ENCODE peak calls at places on chromosomes 16 and 17, in five cellular contexts. P is transverse colon, T is NCI-H1436, C is cardiac septum, Z is sciatic nerve. M is an unnamed sample.

GRCh38 chr16:86392751-86393150 is 117.6 kb upstream of the FOXF1 start:
- DNase-seq in C (no peak), P (no peak), Z (no peak), T (no peak), M (no peak)

GRCh38 chr16:75298252-75298651 is 46.8 kb upstream of the BCAR1 start:
- DNase-seq in T (no peak), C (no peak), Z (peak; percentile 34), P (no peak), M (no peak)

GRCh38 chr17:35621768-35622167 is 34.6 kb downstream of the AP2B1 start:
- DNase-seq in C (no peak), P (no peak), T (no peak), Z (no peak), M (no peak)

GRCh38 chr17:78316867-78317816 is 42.7 kb downstream of the SOCS3 start:
- DNase-seq in T (peak; percentile 27), P (peak; percentile 84), Z (no peak), C (no peak), M (peak; percentile 56)

GRCh38 chr16:54066451-54067056 is 220.0 kb downstream of the IRX3 start:
- DNase-seq in T (no peak), P (no peak), C (no peak), Z (no peak), M (no peak)

GRCh38 chr17:40411821-40412220 is 5.9 kb downstream of the TOP2A start:
- DNase-seq in Z (no peak), P (no peak), C (no peak), T (no peak), M (no peak)

GRCh38 chr17:51120357-51120738 is 320 bp downstream of the SPAG9 start:
- DNase-seq in P (peak; percentile 60), Z (no peak), C (no peak), T (no peak), M (no peak)

GRCh38 chr16:88331989-88332920 is 50.5 kb upstream of the ZNF469 start:
- DNase-seq in P (peak; percentile 35), Z (peak; percentile 72), C (no peak), T (no peak), M (peak; percentile 54)

GRCh38 chr17:41810659-41811548 is 845 bp downstream of the P3H4 start:
- DNase-seq in T (no peak), Z (no peak), P (peak; percentile 23), C (no peak), M (no peak)

GRCh38 chr16:48950184-48950583 is 331.5 kb downstream of the CBLN1 start:
- DNase-seq in P (no peak), T (no peak), C (no peak), Z (no peak), M (no peak)

GRCh38 chr17:77692571-77693161 is 265.8 kb upstream of the TNRC6C start:
- DNase-seq in Z (no peak), C (peak; percentile 27), T (no peak), P (no peak), M (no peak)

GRCh38 chr16:27270389-27270788 is 1.8 kb upstream of the NSMCE1 start:
- DNase-seq in P (no peak), Z (no peak), C (no peak), T (no peak), M (no peak)

GRCh38 chr17:29195465-29196081 is 15.4 kb upstream of the MYO18A start:
- DNase-seq in Z (no peak), P (no peak), T (no peak), C (no peak), M (no peak)

GRCh38 chr17:492015-492399 is 139.4 kb upstream of the RPH3AL start:
- DNase-seq in T (no peak), C (no peak), P (no peak), Z (no peak), M (no peak)

GRCh38 chr16:23567602-23568001 is 10.1 kb downstream of the UBFD1 start:
- DNase-seq in P (no peak), T (no peak), C (no peak), Z (no peak), M (no peak)

GRCh38 chr17:27540300-27541105 is 84.3 kb downstream of the KSR1 start:
- DNase-seq in Z (peak; percentile 83), T (no peak), P (peak; percentile 85), C (peak; percentile 89), M (peak; percentile 93)

GRCh38 chr16:24052466-24053324 is 203.4 kb upstream of the CACNG3 start:
- DNase-seq in P (no peak), Z (no peak), T (no peak), C (no peak), M (no peak)

GRCh38 chr17:1034652-1035210 is 37.8 kb downstream of the TIMM22 start:
- DNase-seq in T (peak; percentile 56), C (no peak), P (no peak), Z (no peak), M (no peak)

GRCh38 chr17:63984651-63985386 is 12.1 kb upstream of the SCN4A start:
- DNase-seq in Z (no peak), P (peak; percentile 39), T (no peak), C (no peak), M (peak; percentile 74)

GRCh38 chr17:7476474-7476873 is 3.0 kb downstream of the ZBTB4 start:
- DNase-seq in C (no peak), Z (no peak), P (no peak), T (no peak), M (no peak)

M was measured in mucosa of gallbladder.